ENCODE peak calls at places on chromosomes 5 and 9, in four cellular contexts. One of them, this sample, is unnamed.
A peak's percentile ranks its signal among the peaks of the same experiment; 100 is the strongest.

GRCh38 chr9:81759680-81760215 is 70.4 kb upstream of the TLE1 start:
- DNase-seq in stimulated activated CD8-positive, alpha-beta memory T cell treated with anti-CD3 and anti-CD28 coated beads, Interleukin-2, amount 100 ng/mL, for 48 hours: no peak
- DNase-seq in activated CD4-positive, alpha-beta T cell treated with anti-CD3 and anti-CD28 coated beads for 24 hours: no peak
- DNase-seq in tibial nerve: no peak
- DNase-seq in this sample: peak; percentile 78

GRCh38 chr9:34343090-34343489 is 13.7 kb downstream of the NUDT2 start:
- DNase-seq in stimulated activated CD8-positive, alpha-beta memory T cell treated with anti-CD3 and anti-CD28 coated beads, Interleukin-2, amount 100 ng/mL, for 48 hours: no peak
- DNase-seq in tibial nerve: peak; percentile 72
- DNase-seq in activated CD4-positive, alpha-beta T cell treated with anti-CD3 and anti-CD28 coated beads for 24 hours: no peak
- DNase-seq in this sample: no peak

GRCh38 chr5:128770907-128771306 is 194.4 kb upstream of the SLC27A6 start:
- DNase-seq in tibial nerve: no peak
- DNase-seq in stimulated activated CD8-positive, alpha-beta memory T cell treated with anti-CD3 and anti-CD28 coated beads, Interleukin-2, amount 100 ng/mL, for 48 hours: no peak
- DNase-seq in activated CD4-positive, alpha-beta T cell treated with anti-CD3 and anti-CD28 coated beads for 24 hours: no peak
- DNase-seq in this sample: no peak

GRCh38 chr5:96236051-96236450 is 197.0 kb downstream of the PCSK1 start:
- DNase-seq in tibial nerve: no peak
- DNase-seq in stimulated activated CD8-positive, alpha-beta memory T cell treated with anti-CD3 and anti-CD28 coated beads, Interleukin-2, amount 100 ng/mL, for 48 hours: no peak
- DNase-seq in activated CD4-positive, alpha-beta T cell treated with anti-CD3 and anti-CD28 coated beads for 24 hours: no peak
- DNase-seq in this sample: no peak

GRCh38 chr5:56467176-56467717 is 234.1 kb upstream of the ANKRD55 start:
- DNase-seq in tibial nerve: no peak
- DNase-seq in stimulated activated CD8-positive, alpha-beta memory T cell treated with anti-CD3 and anti-CD28 coated beads, Interleukin-2, amount 100 ng/mL, for 48 hours: no peak
- DNase-seq in activated CD4-positive, alpha-beta T cell treated with anti-CD3 and anti-CD28 coated beads for 24 hours: no peak
- DNase-seq in this sample: peak; percentile 73

GRCh38 chr9:34927061-34927460 is 31.0 kb upstream of the PHF24 start:
- DNase-seq in stimulated activated CD8-positive, alpha-beta memory T cell treated with anti-CD3 and anti-CD28 coated beads, Interleukin-2, amount 100 ng/mL, for 48 hours: no peak
- DNase-seq in activated CD4-positive, alpha-beta T cell treated with anti-CD3 and anti-CD28 coated beads for 24 hours: no peak
- DNase-seq in tibial nerve: no peak
- DNase-seq in this sample: no peak

GRCh38 chr5:1779782-1780620 is 19.6 kb downstream of the MRPL36 start:
- DNase-seq in activated CD4-positive, alpha-beta T cell treated with anti-CD3 and anti-CD28 coated beads for 24 hours: no peak
- DNase-seq in stimulated activated CD8-positive, alpha-beta memory T cell treated with anti-CD3 and anti-CD28 coated beads, Interleukin-2, amount 100 ng/mL, for 48 hours: no peak
- DNase-seq in tibial nerve: no peak
- DNase-seq in this sample: no peak

GRCh38 chr9:37324261-37324683 is 98.2 kb upstream of the GRHPR start:
- DNase-seq in tibial nerve: no peak
- DNase-seq in activated CD4-positive, alpha-beta T cell treated with anti-CD3 and anti-CD28 coated beads for 24 hours: no peak
- DNase-seq in stimulated activated CD8-positive, alpha-beta memory T cell treated with anti-CD3 and anti-CD28 coated beads, Interleukin-2, amount 100 ng/mL, for 48 hours: no peak
- DNase-seq in this sample: peak; percentile 14

GRCh38 chr5:33890147-33890546 is 1.6 kb downstream of the ADAMTS12 start:
- DNase-seq in stimulated activated CD8-positive, alpha-beta memory T cell treated with anti-CD3 and anti-CD28 coated beads, Interleukin-2, amount 100 ng/mL, for 48 hours: no peak
- DNase-seq in tibial nerve: no peak
- DNase-seq in activated CD4-positive, alpha-beta T cell treated with anti-CD3 and anti-CD28 coated beads for 24 hours: no peak
- DNase-seq in this sample: no peak

GRCh38 chr5:146622391-146622790 is 106.4 kb upstream of the GPR151 start:
- DNase-seq in activated CD4-positive, alpha-beta T cell treated with anti-CD3 and anti-CD28 coated beads for 24 hours: no peak
- DNase-seq in tibial nerve: no peak
- DNase-seq in stimulated activated CD8-positive, alpha-beta memory T cell treated with anti-CD3 and anti-CD28 coated beads, Interleukin-2, amount 100 ng/mL, for 48 hours: no peak
- DNase-seq in this sample: no peak

GRCh38 chr9:77953590-77953989 is 78.0 kb downstream of the GNAQ start:
- DNase-seq in stimulated activated CD8-positive, alpha-beta memory T cell treated with anti-CD3 and anti-CD28 coated beads, Interleukin-2, amount 100 ng/mL, for 48 hours: no peak
- DNase-seq in tibial nerve: no peak
- DNase-seq in activated CD4-positive, alpha-beta T cell treated with anti-CD3 and anti-CD28 coated beads for 24 hours: no peak
- DNase-seq in this sample: no peak

GRCh38 chr5:60887096-60887495 is 43.0 kb upstream of the ELOVL7 start:
- DNase-seq in activated CD4-positive, alpha-beta T cell treated with anti-CD3 and anti-CD28 coated beads for 24 hours: no peak
- DNase-seq in tibial nerve: no peak
- DNase-seq in stimulated activated CD8-positive, alpha-beta memory T cell treated with anti-CD3 and anti-CD28 coated beads, Interleukin-2, amount 100 ng/mL, for 48 hours: no peak
- DNase-seq in this sample: no peak

GRCh38 chr5:123951204-123951977 is 439.4 kb downstream of the CSNK1G3 start:
- DNase-seq in stimulated activated CD8-positive, alpha-beta memory T cell treated with anti-CD3 and anti-CD28 coated beads, Interleukin-2, amount 100 ng/mL, for 48 hours: no peak
- DNase-seq in tibial nerve: no peak
- DNase-seq in activated CD4-positive, alpha-beta T cell treated with anti-CD3 and anti-CD28 coated beads for 24 hours: no peak
- DNase-seq in this sample: peak; percentile 93

GRCh38 chr9:27276182-27277030 is 20.5 kb downstream of the EQTN start:
- DNase-seq in stimulated activated CD8-positive, alpha-beta memory T cell treated with anti-CD3 and anti-CD28 coated beads, Interleukin-2, amount 100 ng/mL, for 48 hours: no peak
- DNase-seq in activated CD4-positive, alpha-beta T cell treated with anti-CD3 and anti-CD28 coated beads for 24 hours: no peak
- DNase-seq in tibial nerve: peak; percentile 21
- DNase-seq in this sample: peak; percentile 67

GRCh38 chr5:149438281-149438680 is 59.2 kb upstream of the IL17B start:
- DNase-seq in activated CD4-positive, alpha-beta T cell treated with anti-CD3 and anti-CD28 coated beads for 24 hours: no peak
- DNase-seq in tibial nerve: no peak
- DNase-seq in stimulated activated CD8-positive, alpha-beta memory T cell treated with anti-CD3 and anti-CD28 coated beads, Interleukin-2, amount 100 ng/mL, for 48 hours: no peak
- DNase-seq in this sample: no peak

GRCh38 chr9:130707225-130707976 is 13.8 kb downstream of the EXOSC2 start:
- DNase-seq in stimulated activated CD8-positive, alpha-beta memory T cell treated with anti-CD3 and anti-CD28 coated beads, Interleukin-2, amount 100 ng/mL, for 48 hours: peak; percentile 41
- DNase-seq in tibial nerve: peak; percentile 83
- DNase-seq in activated CD4-positive, alpha-beta T cell treated with anti-CD3 and anti-CD28 coated beads for 24 hours: peak; percentile 58
- DNase-seq in this sample: peak; percentile 75

GRCh38 chr5:56987171-56987570 is 35.2 kb upstream of the MIER3 start:
- DNase-seq in stimulated activated CD8-positive, alpha-beta memory T cell treated with anti-CD3 and anti-CD28 coated beads, Interleukin-2, amount 100 ng/mL, for 48 hours: no peak
- DNase-seq in activated CD4-positive, alpha-beta T cell treated with anti-CD3 and anti-CD28 coated beads for 24 hours: no peak
- DNase-seq in tibial nerve: no peak
- DNase-seq in this sample: peak; percentile 27

GRCh38 chr9:76181781-76182180 is 212.4 kb downstream of the RFK start:
- DNase-seq in activated CD4-positive, alpha-beta T cell treated with anti-CD3 and anti-CD28 coated beads for 24 hours: no peak
- DNase-seq in stimulated activated CD8-positive, alpha-beta memory T cell treated with anti-CD3 and anti-CD28 coated beads, Interleukin-2, amount 100 ng/mL, for 48 hours: no peak
- DNase-seq in tibial nerve: no peak
- DNase-seq in this sample: no peak

GRCh38 chr5:74201334-74202081 is 439.0 kb downstream of the ENC1 start:
- DNase-seq in tibial nerve: peak; percentile 27
- DNase-seq in activated CD4-positive, alpha-beta T cell treated with anti-CD3 and anti-CD28 coated beads for 24 hours: no peak
- DNase-seq in stimulated activated CD8-positive, alpha-beta memory T cell treated with anti-CD3 and anti-CD28 coated beads, Interleukin-2, amount 100 ng/mL, for 48 hours: no peak
- DNase-seq in this sample: peak; percentile 47

GRCh38 chr5:139863855-139864558 is 68.4 kb downstream of the PSD2 start:
- DNase-seq in stimulated activated CD8-positive, alpha-beta memory T cell treated with anti-CD3 and anti-CD28 coated beads, Interleukin-2, amount 100 ng/mL, for 48 hours: peak; percentile 40
- DNase-seq in activated CD4-positive, alpha-beta T cell treated with anti-CD3 and anti-CD28 coated beads for 24 hours: peak; percentile 29
- DNase-seq in tibial nerve: peak; percentile 86
- DNase-seq in this sample: peak; percentile 61

GRCh38 chr9:134341306-134341705 is 15.1 kb downstream of the RXRA start:
- DNase-seq in tibial nerve: no peak
- DNase-seq in stimulated activated CD8-positive, alpha-beta memory T cell treated with anti-CD3 and anti-CD28 coated beads, Interleukin-2, amount 100 ng/mL, for 48 hours: no peak
- DNase-seq in activated CD4-positive, alpha-beta T cell treated with anti-CD3 and anti-CD28 coated beads for 24 hours: no peak
- DNase-seq in this sample: no peak

GRCh38 chr5:179553875-179554274 is 3.5 kb downstream of the RUFY1 start:
- DNase-seq in activated CD4-positive, alpha-beta T cell treated with anti-CD3 and anti-CD28 coated beads for 24 hours: no peak
- DNase-seq in stimulated activated CD8-positive, alpha-beta memory T cell treated with anti-CD3 and anti-CD28 coated beads, Interleukin-2, amount 100 ng/mL, for 48 hours: no peak
- DNase-seq in tibial nerve: no peak
- DNase-seq in this sample: peak; percentile 81

GRCh38 chr5:154368041-154368800 is 77.6 kb upstream of the SAP30L start:
- DNase-seq in activated CD4-positive, alpha-beta T cell treated with anti-CD3 and anti-CD28 coated beads for 24 hours: no peak
- DNase-seq in stimulated activated CD8-positive, alpha-beta memory T cell treated with anti-CD3 and anti-CD28 coated beads, Interleukin-2, amount 100 ng/mL, for 48 hours: no peak
- DNase-seq in tibial nerve: peak; percentile 57
- DNase-seq in this sample: peak; percentile 90

GRCh38 chr5:72441861-72442540 is 65.2 kb downstream of the ZNF366 start:
- DNase-seq in tibial nerve: no peak
- DNase-seq in stimulated activated CD8-positive, alpha-beta memory T cell treated with anti-CD3 and anti-CD28 coated beads, Interleukin-2, amount 100 ng/mL, for 48 hours: no peak
- DNase-seq in activated CD4-positive, alpha-beta T cell treated with anti-CD3 and anti-CD28 coated beads for 24 hours: no peak
- DNase-seq in this sample: peak; percentile 96

GRCh38 chr5:168798065-168799023 is 219.2 kb upstream of the PANK3 start:
- DNase-seq in tibial nerve: no peak
- DNase-seq in activated CD4-positive, alpha-beta T cell treated with anti-CD3 and anti-CD28 coated beads for 24 hours: no peak
- DNase-seq in stimulated activated CD8-positive, alpha-beta memory T cell treated with anti-CD3 and anti-CD28 coated beads, Interleukin-2, amount 100 ng/mL, for 48 hours: no peak
- DNase-seq in this sample: peak; percentile 11

GRCh38 chr5:57191986-57192385 is 18.1 kb downstream of the GPBP1 start:
- DNase-seq in tibial nerve: no peak
- DNase-seq in activated CD4-positive, alpha-beta T cell treated with anti-CD3 and anti-CD28 coated beads for 24 hours: no peak
- DNase-seq in stimulated activated CD8-positive, alpha-beta memory T cell treated with anti-CD3 and anti-CD28 coated beads, Interleukin-2, amount 100 ng/mL, for 48 hours: no peak
- DNase-seq in this sample: no peak

GRCh38 chr5:112862085-112862484 is 998 bp downstream of the SRP19 start:
- DNase-seq in activated CD4-positive, alpha-beta T cell treated with anti-CD3 and anti-CD28 coated beads for 24 hours: no peak
- DNase-seq in stimulated activated CD8-positive, alpha-beta memory T cell treated with anti-CD3 and anti-CD28 coated beads, Interleukin-2, amount 100 ng/mL, for 48 hours: no peak
- DNase-seq in tibial nerve: no peak
- DNase-seq in this sample: peak; percentile 5

GRCh38 chr9:23621166-23621565 is 204.9 kb downstream of the ELAVL2 start:
- DNase-seq in tibial nerve: no peak
- DNase-seq in stimulated activated CD8-positive, alpha-beta memory T cell treated with anti-CD3 and anti-CD28 coated beads, Interleukin-2, amount 100 ng/mL, for 48 hours: no peak
- DNase-seq in activated CD4-positive, alpha-beta T cell treated with anti-CD3 and anti-CD28 coated beads for 24 hours: no peak
- DNase-seq in this sample: peak; percentile 85

GRCh38 chr5:78008356-78008967 is 232.3 kb upstream of the TBCA start:
- DNase-seq in stimulated activated CD8-positive, alpha-beta memory T cell treated with anti-CD3 and anti-CD28 coated beads, Interleukin-2, amount 100 ng/mL, for 48 hours: no peak
- DNase-seq in activated CD4-positive, alpha-beta T cell treated with anti-CD3 and anti-CD28 coated beads for 24 hours: no peak
- DNase-seq in tibial nerve: no peak
- DNase-seq in this sample: peak; percentile 56

GRCh38 chr5:157431544-157432200 is 28.3 kb upstream of the NIPAL4 start:
- DNase-seq in activated CD4-positive, alpha-beta T cell treated with anti-CD3 and anti-CD28 coated beads for 24 hours: peak; percentile 19
- DNase-seq in stimulated activated CD8-positive, alpha-beta memory T cell treated with anti-CD3 and anti-CD28 coated beads, Interleukin-2, amount 100 ng/mL, for 48 hours: no peak
- DNase-seq in tibial nerve: peak; percentile 72
- DNase-seq in this sample: peak; percentile 75

GRCh38 chr9:86064220-86064619 is 35.1 kb downstream of the GOLM1 start:
- DNase-seq in tibial nerve: no peak
- DNase-seq in activated CD4-positive, alpha-beta T cell treated with anti-CD3 and anti-CD28 coated beads for 24 hours: no peak
- DNase-seq in stimulated activated CD8-positive, alpha-beta memory T cell treated with anti-CD3 and anti-CD28 coated beads, Interleukin-2, amount 100 ng/mL, for 48 hours: no peak
- DNase-seq in this sample: no peak

GRCh38 chr9:94804316-94804715 is 77.8 kb downstream of the AOPEP start:
- DNase-seq in tibial nerve: no peak
- DNase-seq in stimulated activated CD8-positive, alpha-beta memory T cell treated with anti-CD3 and anti-CD28 coated beads, Interleukin-2, amount 100 ng/mL, for 48 hours: no peak
- DNase-seq in activated CD4-positive, alpha-beta T cell treated with anti-CD3 and anti-CD28 coated beads for 24 hours: no peak
- DNase-seq in this sample: no peak

GRCh38 chr5:55226934-55227737 is at the start of gene MCIDAS:
- DNase-seq in tibial nerve: no peak
- DNase-seq in activated CD4-positive, alpha-beta T cell treated with anti-CD3 and anti-CD28 coated beads for 24 hours: peak; percentile 45
- DNase-seq in stimulated activated CD8-positive, alpha-beta memory T cell treated with anti-CD3 and anti-CD28 coated beads, Interleukin-2, amount 100 ng/mL, for 48 hours: peak; percentile 60
- DNase-seq in this sample: peak; percentile 76

GRCh38 chr9:77532607-77533006 is 115.5 kb downstream of the GNA14 start:
- DNase-seq in tibial nerve: no peak
- DNase-seq in stimulated activated CD8-positive, alpha-beta memory T cell treated with anti-CD3 and anti-CD28 coated beads, Interleukin-2, amount 100 ng/mL, for 48 hours: no peak
- DNase-seq in activated CD4-positive, alpha-beta T cell treated with anti-CD3 and anti-CD28 coated beads for 24 hours: no peak
- DNase-seq in this sample: no peak

GRCh38 chr5:178428341-178429155 is 161.6 kb downstream of the COL23A1 start:
- DNase-seq in stimulated activated CD8-positive, alpha-beta memory T cell treated with anti-CD3 and anti-CD28 coated beads, Interleukin-2, amount 100 ng/mL, for 48 hours: no peak
- DNase-seq in tibial nerve: no peak
- DNase-seq in activated CD4-positive, alpha-beta T cell treated with anti-CD3 and anti-CD28 coated beads for 24 hours: no peak
- DNase-seq in this sample: peak; percentile 7

GRCh38 chr5:41410737-41411136 is 99.7 kb downstream of the PLCXD3 start:
- DNase-seq in tibial nerve: no peak
- DNase-seq in stimulated activated CD8-positive, alpha-beta memory T cell treated with anti-CD3 and anti-CD28 coated beads, Interleukin-2, amount 100 ng/mL, for 48 hours: no peak
- DNase-seq in activated CD4-positive, alpha-beta T cell treated with anti-CD3 and anti-CD28 coated beads for 24 hours: no peak
- DNase-seq in this sample: no peak